ENCODE peak calls at places on chromosomes 7 and 10, in nine cellular contexts. One of them, this sample, is unnamed.

GRCh38 chr10:3471927-3472704 is 299.5 kb upstream of the PITRM1 start:
- DNase-seq in uterus: no peak
- DNase-seq in spleen: no peak
- DNase-seq in ovary: no peak
- DNase-seq in fibroblast of the aortic adventitia: no peak
- DNase-seq in GM20000: no peak
- DNase-seq in astrocyte of the spinal cord: peak
- DNase-seq in activated CD8-positive, alpha-beta T cell treated with anti-CD3 and anti-CD28 coated beads for 36 hours: no peak
- DNase-seq in CD8-positive, alpha-beta T cell: no peak
- DNase-seq in this sample: peak

GRCh38 chr10:121131014-121131413 is 279.9 kb downstream of the WDR11 start:
- DNase-seq in uterus: no peak
- DNase-seq in spleen: no peak
- DNase-seq in ovary: no peak
- DNase-seq in fibroblast of the aortic adventitia: no peak
- DNase-seq in GM20000: no peak
- DNase-seq in astrocyte of the spinal cord: no peak
- DNase-seq in activated CD8-positive, alpha-beta T cell treated with anti-CD3 and anti-CD28 coated beads for 36 hours: no peak
- DNase-seq in CD8-positive, alpha-beta T cell: no peak
- DNase-seq in this sample: no peak

GRCh38 chr7:75966209-75966961 is 28.0 kb downstream of the TMEM120A start:
- DNase-seq in uterus: peak
- DNase-seq in spleen: peak
- DNase-seq in ovary: peak
- DNase-seq in fibroblast of the aortic adventitia: peak
- DNase-seq in GM20000: no peak
- DNase-seq in astrocyte of the spinal cord: no peak
- DNase-seq in activated CD8-positive, alpha-beta T cell treated with anti-CD3 and anti-CD28 coated beads for 36 hours: no peak
- DNase-seq in CD8-positive, alpha-beta T cell: no peak
- DNase-seq in this sample: no peak

GRCh38 chr10:86961481-86962091 is 3.2 kb downstream of the SNCG start:
- DNase-seq in uterus: peak
- DNase-seq in spleen: peak
- DNase-seq in ovary: peak
- DNase-seq in fibroblast of the aortic adventitia: no peak
- DNase-seq in GM20000: no peak
- DNase-seq in astrocyte of the spinal cord: no peak
- DNase-seq in activated CD8-positive, alpha-beta T cell treated with anti-CD3 and anti-CD28 coated beads for 36 hours: no peak
- DNase-seq in CD8-positive, alpha-beta T cell: no peak
- DNase-seq in this sample: no peak

GRCh38 chr7:148883233-148884048 is 650 bp downstream of the EZH2 start:
- DNase-seq in uterus: peak
- DNase-seq in spleen: peak
- DNase-seq in ovary: peak
- DNase-seq in fibroblast of the aortic adventitia: no peak
- DNase-seq in GM20000: peak
- DNase-seq in astrocyte of the spinal cord: no peak
- DNase-seq in activated CD8-positive, alpha-beta T cell treated with anti-CD3 and anti-CD28 coated beads for 36 hours: peak
- DNase-seq in CD8-positive, alpha-beta T cell: peak
- DNase-seq in this sample: peak

GRCh38 chr7:22849158-22849557 is 26.5 kb upstream of the TOMM7 start:
- DNase-seq in uterus: no peak
- DNase-seq in spleen: no peak
- DNase-seq in ovary: no peak
- DNase-seq in fibroblast of the aortic adventitia: peak
- DNase-seq in GM20000: no peak
- DNase-seq in astrocyte of the spinal cord: no peak
- DNase-seq in activated CD8-positive, alpha-beta T cell treated with anti-CD3 and anti-CD28 coated beads for 36 hours: no peak
- DNase-seq in CD8-positive, alpha-beta T cell: no peak
- DNase-seq in this sample: no peak

GRCh38 chr7:129789652-129790051 is 163.1 kb downstream of the UBE2H start:
- DNase-seq in uterus: no peak
- DNase-seq in spleen: no peak
- DNase-seq in ovary: no peak
- DNase-seq in fibroblast of the aortic adventitia: no peak
- DNase-seq in GM20000: no peak
- DNase-seq in astrocyte of the spinal cord: no peak
- DNase-seq in activated CD8-positive, alpha-beta T cell treated with anti-CD3 and anti-CD28 coated beads for 36 hours: no peak
- DNase-seq in CD8-positive, alpha-beta T cell: no peak
- DNase-seq in this sample: no peak

GRCh38 chr10:89273680-89274079 is 22.1 kb upstream of the LIPA start:
- DNase-seq in uterus: no peak
- DNase-seq in spleen: no peak
- DNase-seq in ovary: no peak
- DNase-seq in fibroblast of the aortic adventitia: no peak
- DNase-seq in GM20000: no peak
- DNase-seq in astrocyte of the spinal cord: no peak
- DNase-seq in activated CD8-positive, alpha-beta T cell treated with anti-CD3 and anti-CD28 coated beads for 36 hours: no peak
- DNase-seq in CD8-positive, alpha-beta T cell: no peak
- DNase-seq in this sample: no peak

GRCh38 chr10:114632869-114633715 is 25.0 kb downstream of the ABLIM1 start:
- DNase-seq in uterus: peak
- DNase-seq in spleen: no peak
- DNase-seq in ovary: peak
- DNase-seq in fibroblast of the aortic adventitia: peak
- DNase-seq in GM20000: peak
- DNase-seq in astrocyte of the spinal cord: peak
- DNase-seq in activated CD8-positive, alpha-beta T cell treated with anti-CD3 and anti-CD28 coated beads for 36 hours: peak
- DNase-seq in CD8-positive, alpha-beta T cell: no peak
- DNase-seq in this sample: peak

DNA sequence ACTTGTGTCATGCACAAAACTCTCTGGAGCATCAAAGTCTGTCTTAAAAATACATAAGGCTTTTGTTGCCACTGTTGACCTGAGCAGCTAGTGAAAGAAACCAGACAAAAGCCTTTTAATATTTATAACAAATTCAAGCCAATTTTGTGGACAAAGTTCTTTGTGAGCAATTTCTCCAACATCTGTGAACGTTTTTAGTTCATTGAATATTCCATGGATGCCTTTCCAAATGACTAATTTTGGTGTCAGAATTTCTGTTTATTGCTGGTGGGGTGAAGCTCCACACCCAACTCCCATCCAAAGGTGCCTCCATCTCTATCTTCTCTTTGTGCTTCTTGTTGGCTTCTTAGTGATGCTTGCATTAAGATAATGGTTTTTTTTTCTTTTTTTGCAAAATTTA is 314.3 kb downstream of the ADRA2A start:
- DNase-seq in uterus: no peak
- DNase-seq in spleen: no peak
- DNase-seq in ovary: no peak
- DNase-seq in fibroblast of the aortic adventitia: no peak
- DNase-seq in GM20000: no peak
- DNase-seq in astrocyte of the spinal cord: no peak
- DNase-seq in activated CD8-positive, alpha-beta T cell treated with anti-CD3 and anti-CD28 coated beads for 36 hours: no peak
- DNase-seq in CD8-positive, alpha-beta T cell: no peak
- DNase-seq in this sample: no peak
- TF ChIP-seq CTCF in uterus: no peak
- TF ChIP-seq CTCF in spleen: no peak
- TF ChIP-seq CTCF in ovary: no peak
- TF ChIP-seq CTCF in fibroblast of the aortic adventitia: no peak
- TF ChIP-seq CTCF in GM20000: no peak
- TF ChIP-seq CTCF in astrocyte of the spinal cord: no peak
- TF ChIP-seq CTCF in activated CD8-positive, alpha-beta T cell treated with anti-CD3 and anti-CD28 coated beads for 36 hours: no peak
- TF ChIP-seq CTCF in CD8-positive, alpha-beta T cell: no peak
- TF ChIP-seq CTCF in this sample: no peak

GRCh38 chr7:2436341-2437104 is 33.1 kb downstream of the CHST12 start:
- DNase-seq in uterus: no peak
- DNase-seq in spleen: no peak
- DNase-seq in ovary: no peak
- DNase-seq in fibroblast of the aortic adventitia: no peak
- DNase-seq in GM20000: no peak
- DNase-seq in astrocyte of the spinal cord: no peak
- DNase-seq in activated CD8-positive, alpha-beta T cell treated with anti-CD3 and anti-CD28 coated beads for 36 hours: no peak
- DNase-seq in CD8-positive, alpha-beta T cell: no peak
- DNase-seq in this sample: no peak

GRCh38 chr7:2438775-2439174 is 35.4 kb downstream of the CHST12 start:
- DNase-seq in uterus: no peak
- DNase-seq in spleen: no peak
- DNase-seq in ovary: no peak
- DNase-seq in fibroblast of the aortic adventitia: no peak
- DNase-seq in GM20000: no peak
- DNase-seq in astrocyte of the spinal cord: no peak
- DNase-seq in activated CD8-positive, alpha-beta T cell treated with anti-CD3 and anti-CD28 coated beads for 36 hours: no peak
- DNase-seq in CD8-positive, alpha-beta T cell: no peak
- DNase-seq in this sample: no peak

GRCh38 chr7:2438181-2438580 is 34.8 kb downstream of the CHST12 start:
- DNase-seq in uterus: no peak
- DNase-seq in spleen: no peak
- DNase-seq in ovary: no peak
- DNase-seq in fibroblast of the aortic adventitia: peak
- DNase-seq in GM20000: no peak
- DNase-seq in astrocyte of the spinal cord: no peak
- DNase-seq in activated CD8-positive, alpha-beta T cell treated with anti-CD3 and anti-CD28 coated beads for 36 hours: no peak
- DNase-seq in CD8-positive, alpha-beta T cell: no peak
- DNase-seq in this sample: no peak

GRCh38 chr7:2437136-2437535 is 33.7 kb downstream of the CHST12 start:
- DNase-seq in uterus: no peak
- DNase-seq in spleen: no peak
- DNase-seq in ovary: no peak
- DNase-seq in fibroblast of the aortic adventitia: no peak
- DNase-seq in GM20000: no peak
- DNase-seq in astrocyte of the spinal cord: no peak
- DNase-seq in activated CD8-positive, alpha-beta T cell treated with anti-CD3 and anti-CD28 coated beads for 36 hours: no peak
- DNase-seq in CD8-positive, alpha-beta T cell: no peak
- DNase-seq in this sample: no peak

DNA sequence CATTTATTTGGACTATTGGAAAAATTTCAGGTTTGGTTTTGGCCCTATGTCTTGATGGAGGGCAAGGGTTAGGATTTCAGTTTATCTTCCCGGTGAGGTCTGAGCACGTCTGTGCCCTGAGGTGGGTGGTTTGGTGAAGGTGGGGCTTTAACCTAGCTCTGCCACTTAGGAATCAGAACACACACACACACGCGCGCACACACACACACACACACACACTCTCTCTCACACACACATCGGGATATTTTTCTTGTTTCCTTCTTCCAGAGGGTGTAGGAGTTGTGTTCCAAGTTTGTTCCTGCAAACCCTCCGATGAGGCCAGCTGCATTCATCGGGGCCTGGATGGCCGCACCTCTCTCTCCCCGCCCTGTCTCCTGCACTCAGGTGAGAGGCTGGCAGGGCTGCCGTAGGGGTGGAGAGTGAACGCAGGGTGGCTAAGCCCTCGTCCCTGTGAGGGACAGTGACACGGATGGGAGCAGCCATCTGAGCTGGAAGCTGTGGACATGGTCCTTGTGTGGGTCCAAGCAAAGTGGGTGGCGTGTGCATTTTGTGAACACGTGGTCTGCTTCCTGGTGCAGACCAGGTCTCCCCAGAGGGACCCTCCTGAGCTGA is 34.2 kb downstream of the CHST12 start:
- DNase-seq in uterus: no peak
- DNase-seq in spleen: no peak
- DNase-seq in ovary: no peak
- DNase-seq in fibroblast of the aortic adventitia: no peak
- DNase-seq in GM20000: no peak
- DNase-seq in astrocyte of the spinal cord: no peak
- DNase-seq in activated CD8-positive, alpha-beta T cell treated with anti-CD3 and anti-CD28 coated beads for 36 hours: no peak
- DNase-seq in CD8-positive, alpha-beta T cell: no peak
- DNase-seq in this sample: no peak
- TF ChIP-seq CTCF in uterus: no peak
- TF ChIP-seq CTCF in spleen: no peak
- TF ChIP-seq CTCF in ovary: no peak
- TF ChIP-seq CTCF in fibroblast of the aortic adventitia: no peak
- TF ChIP-seq CTCF in GM20000: no peak
- TF ChIP-seq CTCF in astrocyte of the spinal cord: no peak
- TF ChIP-seq CTCF in activated CD8-positive, alpha-beta T cell treated with anti-CD3 and anti-CD28 coated beads for 36 hours: no peak
- TF ChIP-seq CTCF in CD8-positive, alpha-beta T cell: no peak
- TF ChIP-seq CTCF in this sample: no peak

GRCh38 chr7:78279035-78279434 is 480.5 kb downstream of the PHTF2 start:
- DNase-seq in uterus: no peak
- DNase-seq in spleen: no peak
- DNase-seq in ovary: no peak
- DNase-seq in fibroblast of the aortic adventitia: peak
- DNase-seq in GM20000: no peak
- DNase-seq in astrocyte of the spinal cord: peak
- DNase-seq in activated CD8-positive, alpha-beta T cell treated with anti-CD3 and anti-CD28 coated beads for 36 hours: no peak
- DNase-seq in CD8-positive, alpha-beta T cell: no peak
- DNase-seq in this sample: no peak

GRCh38 chr7:78280276-78280675 is 481.7 kb downstream of the PHTF2 start:
- DNase-seq in uterus: no peak
- DNase-seq in spleen: no peak
- DNase-seq in ovary: no peak
- DNase-seq in fibroblast of the aortic adventitia: no peak
- DNase-seq in GM20000: no peak
- DNase-seq in astrocyte of the spinal cord: no peak
- DNase-seq in activated CD8-positive, alpha-beta T cell treated with anti-CD3 and anti-CD28 coated beads for 36 hours: no peak
- DNase-seq in CD8-positive, alpha-beta T cell: no peak
- DNase-seq in this sample: no peak

GRCh38 chr7:78279457-78279856 is 480.9 kb downstream of the PHTF2 start:
- DNase-seq in uterus: no peak
- DNase-seq in spleen: no peak
- DNase-seq in ovary: no peak
- DNase-seq in fibroblast of the aortic adventitia: no peak
- DNase-seq in GM20000: no peak
- DNase-seq in astrocyte of the spinal cord: no peak
- DNase-seq in activated CD8-positive, alpha-beta T cell treated with anti-CD3 and anti-CD28 coated beads for 36 hours: no peak
- DNase-seq in CD8-positive, alpha-beta T cell: no peak
- DNase-seq in this sample: no peak

GRCh38 chr7:78284945-78285344 is 486.4 kb downstream of the PHTF2 start:
- DNase-seq in uterus: no peak
- DNase-seq in spleen: no peak
- DNase-seq in ovary: no peak
- DNase-seq in fibroblast of the aortic adventitia: peak
- DNase-seq in GM20000: no peak
- DNase-seq in astrocyte of the spinal cord: no peak
- DNase-seq in activated CD8-positive, alpha-beta T cell treated with anti-CD3 and anti-CD28 coated beads for 36 hours: no peak
- DNase-seq in CD8-positive, alpha-beta T cell: no peak
- DNase-seq in this sample: no peak
- TF ChIP-seq CTCF in uterus: no peak
- TF ChIP-seq CTCF in spleen: no peak
- TF ChIP-seq CTCF in ovary: no peak
- TF ChIP-seq CTCF in fibroblast of the aortic adventitia: no peak
- TF ChIP-seq CTCF in GM20000: no peak
- TF ChIP-seq CTCF in astrocyte of the spinal cord: no peak
- TF ChIP-seq CTCF in activated CD8-positive, alpha-beta T cell treated with anti-CD3 and anti-CD28 coated beads for 36 hours: no peak
- TF ChIP-seq CTCF in CD8-positive, alpha-beta T cell: no peak
- TF ChIP-seq CTCF in this sample: no peak

DNA sequence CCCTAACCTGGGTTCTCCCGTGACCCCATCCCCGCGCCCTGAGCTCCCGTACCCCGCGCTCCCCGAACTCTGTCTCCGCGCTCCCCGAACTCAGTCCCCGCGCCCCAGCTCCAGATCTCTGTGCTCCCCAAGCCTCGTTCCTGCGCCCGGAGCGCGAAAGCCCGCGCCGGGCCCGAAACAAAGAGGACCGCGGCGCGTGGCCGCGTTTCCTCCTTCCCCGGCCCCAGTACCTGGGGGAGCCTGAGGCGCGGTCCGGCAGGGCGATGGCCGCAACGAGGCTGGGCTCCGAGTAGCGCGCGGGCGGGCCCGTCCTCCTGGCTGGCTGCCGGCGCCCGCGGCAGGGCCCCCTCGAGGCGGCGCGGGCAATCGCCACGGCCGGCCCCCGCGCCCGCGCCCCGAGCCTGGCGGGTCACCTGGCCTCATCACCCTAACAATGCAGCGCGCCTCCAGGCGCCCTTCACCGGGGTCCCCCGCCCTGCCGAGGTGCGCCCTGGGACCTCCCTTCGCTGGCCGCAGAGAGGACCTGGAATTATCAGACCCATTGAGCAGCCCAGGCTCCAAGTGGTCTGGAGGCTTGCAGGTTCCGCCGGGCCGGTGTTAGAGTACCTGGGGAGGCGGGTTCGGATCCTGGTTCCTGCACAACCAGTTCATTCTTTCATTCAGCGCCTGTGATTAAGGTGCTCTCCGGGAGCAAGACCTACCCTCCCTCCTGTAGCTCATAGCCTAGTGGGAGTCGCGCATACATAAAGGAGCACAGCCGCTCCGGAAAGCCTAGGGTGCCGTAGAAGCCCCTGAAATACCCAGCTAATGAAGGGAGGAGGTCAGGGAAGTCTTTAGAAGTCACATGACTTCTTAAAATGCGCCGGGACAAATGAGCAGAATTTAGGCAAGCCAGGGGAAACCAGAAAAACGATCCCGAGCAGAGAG is at the start of gene TNS3:
- DNase-seq in uterus: no peak
- DNase-seq in spleen: peak
- DNase-seq in ovary: peak
- DNase-seq in fibroblast of the aortic adventitia: peak
- DNase-seq in GM20000: peak
- DNase-seq in astrocyte of the spinal cord: no peak
- DNase-seq in activated CD8-positive, alpha-beta T cell treated with anti-CD3 and anti-CD28 coated beads for 36 hours: no peak
- DNase-seq in CD8-positive, alpha-beta T cell: no peak
- DNase-seq in this sample: peak
- TF ChIP-seq CTCF in uterus: no peak
- TF ChIP-seq CTCF in spleen: peak
- TF ChIP-seq CTCF in ovary: no peak
- TF ChIP-seq CTCF in fibroblast of the aortic adventitia: no peak
- TF ChIP-seq CTCF in GM20000: no peak
- TF ChIP-seq CTCF in astrocyte of the spinal cord: no peak
- TF ChIP-seq CTCF in activated CD8-positive, alpha-beta T cell treated with anti-CD3 and anti-CD28 coated beads for 36 hours: no peak
- TF ChIP-seq CTCF in CD8-positive, alpha-beta T cell: no peak
- TF ChIP-seq CTCF in this sample: peak